ENCODE peak calls at places on chromosomes 7 and 10, in five cellular contexts. One of them, this sample, is unnamed.

GRCh38 chr7:75995996-75996395 is 1.6 kb upstream of the TMEM120A start:
- DNase-seq in EL: no peak
- DNase-seq in RPMI8226: no peak
- DNase-seq in activated CD8-positive, alpha-beta memory T cell treated with anti-CD3 and anti-CD28 coated beads, Interleukin-2, amount 10 ng/mL, durations not matched to agents 7 days and 5 days: no peak
- DNase-seq in Daoy: no peak
- DNase-seq in this sample: no peak

GRCh38 chr10:100766693-100767427 is 21.5 kb downstream of the PAX2 start:
- DNase-seq in Daoy: no peak
- DNase-seq in activated CD8-positive, alpha-beta memory T cell treated with anti-CD3 and anti-CD28 coated beads, Interleukin-2, amount 10 ng/mL, durations not matched to agents 7 days and 5 days: no peak
- DNase-seq in RPMI8226: peak
- DNase-seq in EL: no peak
- DNase-seq in this sample: no peak

GRCh38 chr7:101137651-101138148 is 10.8 kb downstream of the SERPINE1 start:
- DNase-seq in EL: peak
- DNase-seq in RPMI8226: no peak
- DNase-seq in activated CD8-positive, alpha-beta memory T cell treated with anti-CD3 and anti-CD28 coated beads, Interleukin-2, amount 10 ng/mL, durations not matched to agents 7 days and 5 days: no peak
- DNase-seq in Daoy: no peak
- DNase-seq in this sample: no peak

GRCh38 chr10:22736134-22736533 is 21.8 kb upstream of the PIP4K2A start:
- DNase-seq in EL: peak
- DNase-seq in RPMI8226: no peak
- DNase-seq in activated CD8-positive, alpha-beta memory T cell treated with anti-CD3 and anti-CD28 coated beads, Interleukin-2, amount 10 ng/mL, durations not matched to agents 7 days and 5 days: no peak
- DNase-seq in Daoy: peak
- DNase-seq in this sample: no peak

GRCh38 chr7:71521506-71521905 is 389.6 kb downstream of the GALNT17 start:
- DNase-seq in activated CD8-positive, alpha-beta memory T cell treated with anti-CD3 and anti-CD28 coated beads, Interleukin-2, amount 10 ng/mL, durations not matched to agents 7 days and 5 days: no peak
- DNase-seq in EL: no peak
- DNase-seq in Daoy: no peak
- DNase-seq in RPMI8226: no peak
- DNase-seq in this sample: peak

GRCh38 chr7:104126411-104126841 is 81.4 kb downstream of the ORC5 start:
- DNase-seq in activated CD8-positive, alpha-beta memory T cell treated with anti-CD3 and anti-CD28 coated beads, Interleukin-2, amount 10 ng/mL, durations not matched to agents 7 days and 5 days: no peak
- DNase-seq in Daoy: no peak
- DNase-seq in RPMI8226: no peak
- DNase-seq in EL: no peak
- DNase-seq in this sample: no peak

GRCh38 chr10:7258948-7259523 is 151.8 kb downstream of the SFMBT2 start:
- DNase-seq in EL: no peak
- DNase-seq in activated CD8-positive, alpha-beta memory T cell treated with anti-CD3 and anti-CD28 coated beads, Interleukin-2, amount 10 ng/mL, durations not matched to agents 7 days and 5 days: peak
- DNase-seq in Daoy: peak
- DNase-seq in RPMI8226: no peak
- DNase-seq in this sample: no peak

GRCh38 chr7:69070476-69070875 is 527.8 kb upstream of the AUTS2 start:
- DNase-seq in Daoy: no peak
- DNase-seq in RPMI8226: no peak
- DNase-seq in EL: no peak
- DNase-seq in activated CD8-positive, alpha-beta memory T cell treated with anti-CD3 and anti-CD28 coated beads, Interleukin-2, amount 10 ng/mL, durations not matched to agents 7 days and 5 days: no peak
- DNase-seq in this sample: no peak

GRCh38 chr7:48637382-48637781 is 287.0 kb upstream of the CDC14C start:
- DNase-seq in RPMI8226: no peak
- DNase-seq in EL: no peak
- DNase-seq in activated CD8-positive, alpha-beta memory T cell treated with anti-CD3 and anti-CD28 coated beads, Interleukin-2, amount 10 ng/mL, durations not matched to agents 7 days and 5 days: no peak
- DNase-seq in Daoy: no peak
- DNase-seq in this sample: no peak

GRCh38 chr7:44072364-44073231 is 7.2 kb upstream of the PGAM2 start:
- DNase-seq in RPMI8226: peak
- DNase-seq in Daoy: peak
- DNase-seq in activated CD8-positive, alpha-beta memory T cell treated with anti-CD3 and anti-CD28 coated beads, Interleukin-2, amount 10 ng/mL, durations not matched to agents 7 days and 5 days: peak
- DNase-seq in EL: peak
- DNase-seq in this sample: peak

GRCh38 chr10:131312261-131312801 is 810 bp upstream of the TCERG1L start:
- DNase-seq in Daoy: peak
- DNase-seq in activated CD8-positive, alpha-beta memory T cell treated with anti-CD3 and anti-CD28 coated beads, Interleukin-2, amount 10 ng/mL, durations not matched to agents 7 days and 5 days: no peak
- DNase-seq in EL: no peak
- DNase-seq in RPMI8226: no peak
- DNase-seq in this sample: no peak

GRCh38 chr10:28263136-28263857 is 39.6 kb downstream of the MPP7 start:
- DNase-seq in EL: no peak
- DNase-seq in Daoy: peak
- DNase-seq in activated CD8-positive, alpha-beta memory T cell treated with anti-CD3 and anti-CD28 coated beads, Interleukin-2, amount 10 ng/mL, durations not matched to agents 7 days and 5 days: no peak
- DNase-seq in RPMI8226: no peak
- DNase-seq in this sample: no peak

This sample was measured in AG08395.